ENCODE peak calls at places on chromosomes 1 and 21, in four cellular contexts. N is left ventricle myocardium inferior, G is prostate gland, T is AG10803. J is an unnamed sample.

GRCh38 chr1:177012342-177012741 is 152.2 kb downstream of the ASTN1 start:
- DNase-seq in G (no peak), N (no peak), T (no peak), J (no peak)

GRCh38 chr1:225857256-225857655 is 24.9 kb downstream of the TMEM63A start:
- DNase-seq in G (no peak), T (no peak), N (no peak), J (no peak)

GRCh38 chr1:111576547-111576946 is 43.0 kb upstream of the RAP1A start:
- DNase-seq in N (no peak), G (peak), T (no peak), J (peak)

GRCh38 chr21:37848721-37849490 is 67.4 kb downstream of the KCNJ6 start:
- DNase-seq in G (no peak), T (peak), N (no peak), J (no peak)

GRCh38 chr1:147238053-147238902 is 4.2 kb upstream of the CHD1L start:
- DNase-seq in T (no peak), N (no peak), G (no peak), J (no peak)

GRCh38 chr1:37391181-37391949 is 83.0 kb upstream of the ZC3H12A start:
- DNase-seq in T (no peak), N (no peak), G (no peak), J (no peak)

GRCh38 chr1:34113362-34113761 is 51.7 kb downstream of the CSMD2 start:
- DNase-seq in N (no peak), G (no peak), T (no peak), J (no peak)

GRCh38 chr1:58905126-58905490 is 121.3 kb upstream of the JUN start:
- DNase-seq in T (no peak), G (no peak), N (no peak), J (no peak)

GRCh38 chr1:226001852-226002666 is 2.9 kb upstream of the SDE2 start:
- DNase-seq in G (peak), N (peak), T (peak), J (peak)

GRCh38 chr1:30042438-30043147 is 680.8 kb downstream of the MATN1 start:
- DNase-seq in G (no peak), N (no peak), T (no peak), J (no peak)

GRCh38 chr1:155134858-155135415 is 715 bp upstream of the SLC50A1 start:
- DNase-seq in T (peak), G (peak), N (peak), J (peak)

GRCh38 chr21:44354775-44355771 is 1.7 kb downstream of the TRPM2 start:
- DNase-seq in T (no peak), G (no peak), N (no peak), J (no peak)

GRCh38 chr1:215830221-215830620 is 263.1 kb downstream of the KCTD3 start:
- DNase-seq in N (no peak), T (peak), G (no peak), J (no peak)

GRCh38 chr1:243842978-243843490 is 7.0 kb downstream of the AKT3 start:
- DNase-seq in G (no peak), N (no peak), T (peak), J (no peak)

GRCh38 chr1:223876643-223877042 is 30.9 kb upstream of the TP53BP2 start:
- DNase-seq in G (no peak), T (no peak), N (no peak), J (no peak)

GRCh38 chr21:39175154-39175553 is 8.1 kb downstream of the PSMG1 start:
- DNase-seq in G (no peak), N (no peak), T (peak), J (no peak)

GRCh38 chr1:214281902-214282695 is 1.1 kb downstream of the SMYD2 start:
- DNase-seq in G (no peak), N (no peak), T (peak), J (peak)

GRCh38 chr1:214280386-214281029 is 451 bp upstream of the SMYD2 start:
- DNase-seq in G (peak), N (peak), T (peak), J (peak)

GRCh38 chr1:214285622-214286440 is 4.9 kb downstream of the SMYD2 start:
- DNase-seq in G (no peak), T (no peak), N (no peak), J (no peak)

GRCh38 chr1:214281030-214281901 is at the start of gene SMYD2:
- DNase-seq in G (peak), N (peak), T (peak), J (peak)

DNA sequence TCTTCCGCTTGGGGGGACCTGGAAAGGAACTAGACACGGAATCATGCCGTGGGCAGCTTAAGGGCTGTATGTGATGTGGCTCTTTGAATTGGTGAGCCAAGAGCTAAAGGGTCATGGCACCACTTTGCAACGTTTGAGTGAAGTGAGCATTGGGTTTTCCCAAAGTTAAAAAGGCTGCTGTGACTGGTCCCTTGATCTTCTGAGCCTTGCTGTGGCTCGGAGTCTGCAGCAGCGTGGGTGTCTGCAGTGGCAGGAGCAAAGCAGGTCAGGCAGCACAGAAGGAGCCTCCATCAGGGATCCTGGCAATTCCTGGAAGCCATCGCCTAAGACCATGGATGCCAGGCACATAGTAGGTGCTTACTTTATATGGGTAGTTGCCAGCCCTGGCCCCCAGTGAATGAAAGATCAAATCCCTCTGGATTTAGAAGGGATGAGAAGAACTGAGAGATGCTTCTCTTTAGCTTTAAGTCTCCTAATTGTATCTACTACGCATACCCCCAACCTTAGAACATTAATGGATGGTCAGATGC is 1.8 kb downstream of the SMYD2 start:
- DNase-seq in T (no peak), N (no peak), G (no peak), J (no peak)
- H3K4me3 ChIP-seq in T (no peak), N (peak), G (no peak), J (no peak)

GRCh38 chr1:109615879-109616278 is 3.5 kb downstream of the GNAT2 start:
- DNase-seq in N (no peak), G (no peak), T (no peak), J (no peak)
- H3K4me3 ChIP-seq in N (no peak), G (no peak), T (no peak), J (no peak)

GRCh38 chr1:95207223-95207935 is 26.6 kb upstream of the RWDD3 start:
- DNase-seq in G (no peak), N (no peak), T (no peak), J (no peak)
- H3K4me3 ChIP-seq in G (no peak), N (no peak), T (no peak), J (no peak)

DNA sequence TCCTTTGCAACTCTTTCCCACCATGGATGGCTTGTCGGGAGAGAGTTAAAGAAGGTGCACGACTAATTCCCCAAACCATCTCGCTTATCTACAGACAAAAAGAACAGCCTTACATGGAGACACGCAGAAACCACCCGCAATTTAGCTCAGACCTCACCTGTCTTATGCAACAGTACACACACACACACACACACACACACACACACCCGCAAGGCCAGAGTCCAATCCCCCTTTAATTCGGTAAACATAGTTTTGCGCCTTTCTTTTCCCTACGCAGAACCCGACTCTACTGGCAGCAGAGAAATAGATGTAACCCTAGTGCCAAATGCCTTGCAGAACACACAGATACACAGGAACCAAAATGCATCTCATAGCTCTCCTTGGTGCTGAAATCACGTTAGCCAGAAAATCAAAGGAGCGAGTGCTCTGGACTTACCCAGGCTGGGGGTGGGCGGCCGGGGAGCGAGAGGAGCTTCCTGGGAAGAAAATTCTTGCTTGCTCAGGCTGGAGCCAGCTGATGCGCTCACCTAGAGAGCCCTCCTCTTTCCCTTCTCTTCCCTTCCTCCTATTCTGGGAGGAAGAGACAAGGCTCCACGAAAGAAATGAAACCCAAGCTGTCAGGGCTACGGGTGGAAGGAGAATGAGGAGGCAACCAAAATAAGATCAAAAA is 470 bp downstream of the TNR start:
- DNase-seq in G (no peak), T (no peak), N (no peak), J (peak)
- H3K4me3 ChIP-seq in G (no peak), T (no peak), N (no peak), J (no peak)

DNA sequence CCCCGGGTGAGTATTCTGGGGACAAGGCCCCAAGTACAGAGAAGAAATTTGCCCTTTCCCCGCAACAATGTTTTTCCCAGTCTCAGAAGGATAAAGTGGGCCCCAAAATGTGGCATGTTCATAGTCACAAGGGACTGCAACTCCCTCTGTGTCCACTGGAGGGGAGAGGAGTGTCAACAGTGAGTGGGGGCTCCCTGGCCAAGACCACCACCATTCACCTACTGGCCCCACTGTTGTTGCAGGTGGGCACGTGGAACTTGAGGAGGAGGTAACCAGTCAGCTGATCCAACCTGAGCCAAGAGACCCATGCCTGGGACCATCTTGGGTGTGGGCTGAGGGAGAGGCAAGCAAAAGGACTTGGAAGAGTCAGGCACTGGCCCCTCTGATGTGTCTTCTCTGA is 761 bp downstream of the NUDT17 start:
- DNase-seq in T (peak), G (no peak), N (no peak), J (no peak)
- H3K4me3 ChIP-seq in T (peak), G (peak), N (peak), J (no peak)

DNA sequence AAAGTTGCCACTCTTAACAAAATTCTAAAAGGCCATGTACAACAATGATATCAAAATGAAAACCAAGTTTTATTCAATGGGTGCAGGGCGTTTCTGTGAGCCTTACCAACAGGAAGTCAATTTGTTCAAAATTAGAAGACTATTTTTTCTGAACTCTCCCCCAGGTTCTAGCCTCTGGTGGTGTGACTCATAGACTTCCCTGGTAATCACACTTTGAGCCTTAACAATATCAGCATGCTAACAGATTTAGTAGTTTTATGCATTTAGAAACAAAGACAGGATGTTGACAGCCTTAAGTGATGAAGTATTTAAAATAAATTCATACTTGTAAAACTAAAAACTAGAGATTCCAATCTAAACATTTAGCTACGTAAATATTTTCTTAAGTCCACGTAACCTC is 88.4 kb downstream of the LRRC8C start:
- DNase-seq in T (peak), G (no peak), N (no peak), J (no peak)
- H3K4me3 ChIP-seq in T (no peak), G (no peak), N (no peak), J (no peak)